ENCODE peak calls at places on chromosomes 4 and X, in four cellular contexts. R is psoas muscle, I is heart left ventricle, K is GM23248. Z is an unnamed sample.

GRCh38 chr4:144820706-144821105 is 174.8 kb downstream of the HHIP start:
- DNase-seq in R (no peak), I (no peak), K (peak; percentile 45), Z (no peak)

GRCh38 chr4:41969666-41970065 is 11.9 kb upstream of the DCAF4L1 start:
- DNase-seq in R (no peak), I (no peak), K (no peak), Z (no peak)

GRCh38 chrX:14964500-14964899 is 91.3 kb downstream of the MOSPD2 start:
- DNase-seq in R (no peak), I (no peak), K (peak; percentile 40), Z (no peak)

GRCh38 chr4:125070869-125071268 is 243.9 kb upstream of the FAT4 start:
- DNase-seq in R (no peak), I (no peak), K (no peak), Z (no peak)

GRCh38 chrX:19513383-19513782 is 1.9 kb downstream of the MAP3K15 start:
- DNase-seq in R (no peak), I (no peak), K (no peak), Z (no peak)

GRCh38 chr4:25532579-25532978 is 123.1 kb upstream of the SLC34A2 start:
- DNase-seq in R (no peak), I (no peak), K (peak; percentile 3), Z (no peak)

GRCh38 chrX:1589356-1590130 is 1.9 kb upstream of the AKAP17A start:
- DNase-seq in R (peak; percentile 36), I (no peak), K (no peak), Z (no peak)

GRCh38 chr4:8270912-8271815 is 1.6 kb downstream of the HTRA3 start:
- DNase-seq in R (no peak), I (peak; percentile 59), K (peak; percentile 31), Z (no peak)

GRCh38 chrX:79231662-79232061 is 87.2 kb downstream of the GPR174 start:
- DNase-seq in R (no peak), I (no peak), K (no peak), Z (no peak)

GRCh38 chr4:122047706-122048425 is 96.0 kb upstream of the TRPC3 start:
- DNase-seq in R (no peak), I (no peak), K (no peak), Z (no peak)

GRCh38 chrX:476724-477075 is 90.0 kb upstream of the PPP2R3B start:
- DNase-seq in R (no peak), I (no peak), K (no peak), Z (no peak)

GRCh38 chr4:137203601-137204000 is 328.7 kb downstream of the PCDH18 start:
- DNase-seq in R (no peak), I (no peak), K (peak; percentile 76), Z (no peak)

GRCh38 chr4:181528570-181529184 is 714.5 kb upstream of the TENM3 start:
- DNase-seq in R (peak; percentile 71), I (peak; percentile 64), K (peak; percentile 71), Z (peak; percentile 69)

GRCh38 chr4:56408978-56409377 is 21.7 kb upstream of the AASDH start:
- DNase-seq in R (no peak), I (no peak), K (no peak), Z (no peak)

GRCh38 chr4:41749650-41750049 is 1.1 kb upstream of the PHOX2B start:
- DNase-seq in R (no peak), I (no peak), K (no peak), Z (no peak)

GRCh38 chr4:2365054-2365912 is 53.2 kb downstream of the ZFYVE28 start:
- DNase-seq in R (no peak), I (no peak), K (no peak), Z (no peak)

GRCh38 chrX:129139837-129140679 is 383.2 kb downstream of the SMARCA1 start:
- DNase-seq in R (no peak), I (no peak), K (no peak), Z (no peak)

GRCh38 chr4:8538703-8539567 is 41.3 kb upstream of the GPR78 start:
- DNase-seq in R (peak; percentile 18), I (no peak), K (peak; percentile 95), Z (peak; percentile 24)

GRCh38 chr4:109079731-109080130 is 222.7 kb downstream of the COL25A1 start:
- DNase-seq in R (no peak), I (no peak), K (no peak), Z (no peak)

GRCh38 chr4:23909671-23910070 is 19.8 kb upstream of the PPARGC1A start:
- DNase-seq in R (no peak), I (no peak), K (no peak), Z (no peak)

GRCh38 chr4:3331511-3332394 is 38.9 kb downstream of the RGS12 start:
- DNase-seq in R (peak; percentile 44), I (no peak), K (no peak), Z (peak; percentile 44)

GRCh38 chr4:177283167-177283566 is 26.5 kb upstream of the NEIL3 start:
- DNase-seq in R (no peak), I (no peak), K (peak; percentile 70), Z (no peak)

GRCh38 chr4:146029939-146030710 is 91.5 kb upstream of the ZNF827 start:
- DNase-seq in R (no peak), I (no peak), K (no peak), Z (no peak)

GRCh38 chrX:133838761-133839676 is 146.4 kb downstream of the GPC3 start:
- DNase-seq in R (no peak), I (no peak), K (peak; percentile 28), Z (no peak)

GRCh38 chr4:175298119-175298518 is 380.0 kb downstream of the ADAM29 start:
- DNase-seq in R (no peak), I (no peak), K (peak; percentile 41), Z (no peak)

GRCh38 chr4:159516556-159516955 is 413.7 kb downstream of the RAPGEF2 start:
- DNase-seq in R (no peak), I (no peak), K (peak; percentile 33), Z (no peak)

GRCh38 chr4:172514011-172514410 is 654.6 kb upstream of the GALNT7 start:
- DNase-seq in R (no peak), I (no peak), K (no peak), Z (no peak)

GRCh38 chr4:94267037-94267436 is 59.4 kb downstream of the SMARCAD1 start:
- DNase-seq in R (no peak), I (no peak), K (no peak), Z (no peak)

GRCh38 chr4:5398056-5398455 is 310.3 kb downstream of the EVC2 start:
- DNase-seq in R (no peak), I (no peak), K (no peak), Z (no peak)

GRCh38 chr4:20318011-20318898 is 66.5 kb downstream of the SLIT2 start:
- DNase-seq in R (no peak), I (no peak), K (peak; percentile 31), Z (no peak)

GRCh38 chrX:46574941-46575381 is 1.4 kb downstream of the CHST7 start:
- DNase-seq in R (no peak), I (peak; percentile 63), K (peak; percentile 52), Z (peak; percentile 60)

GRCh38 chrX:41022579-41022978 is 62.7 kb upstream of the USP9X start:
- DNase-seq in R (no peak), I (no peak), K (peak; percentile 47), Z (no peak)

GRCh38 chr4:17152941-17153340 is 254.5 kb upstream of the LDB2 start:
- DNase-seq in R (no peak), I (no peak), K (no peak), Z (no peak)

GRCh38 chr4:64192731-64193412 is 216.4 kb downstream of the TECRL start:
- DNase-seq in R (no peak), I (no peak), K (no peak), Z (no peak)

GRCh38 chrX:40240844-40241243 is 143.1 kb upstream of the BCOR start:
- DNase-seq in R (no peak), I (no peak), K (no peak), Z (peak; percentile 53)

GRCh38 chr4:8544741-8545438 is 35.3 kb upstream of the GPR78 start:
- DNase-seq in R (no peak), I (no peak), K (no peak), Z (no peak)

GRCh38 chrX:1465261-1466231 is 12.8 kb upstream of the ASMTL start:
- DNase-seq in R (no peak), I (peak; percentile 48), K (no peak), Z (no peak)

GRCh38 chr4:183405371-183405770 is 39.1 kb upstream of the CDKN2AIP start:
- DNase-seq in R (no peak), I (no peak), K (no peak), Z (no peak)

GRCh38 chr4:183404016-183404415 is 40.4 kb upstream of the CDKN2AIP start:
- DNase-seq in R (no peak), I (no peak), K (no peak), Z (no peak)

GRCh38 chr4:183401473-183401872 is 43.0 kb upstream of the CDKN2AIP start:
- DNase-seq in R (no peak), I (no peak), K (peak; percentile 22), Z (no peak)

GRCh38 chr4:183402771-183403170 is 41.7 kb upstream of the CDKN2AIP start:
- DNase-seq in R (no peak), I (no peak), K (peak; percentile 45), Z (no peak)

DNA sequence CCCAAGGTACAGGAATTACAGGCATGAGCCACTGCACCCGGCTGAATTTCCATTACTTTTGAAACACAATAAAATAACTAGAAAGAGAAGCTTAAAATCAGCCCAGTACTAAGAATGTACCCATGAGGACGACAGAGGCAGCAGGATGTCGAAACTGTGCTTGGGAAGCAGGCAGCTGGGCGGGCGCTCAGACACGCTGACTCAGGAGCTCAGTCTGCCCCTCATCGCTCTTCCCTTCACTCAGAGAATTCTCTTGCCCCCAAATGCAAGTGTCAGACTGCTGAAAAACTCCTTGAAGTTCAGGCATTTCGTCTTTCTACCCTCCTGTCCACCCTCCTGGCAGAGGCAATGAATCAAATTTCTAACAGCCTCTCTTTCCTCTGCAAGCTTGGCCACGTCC is 41.0 kb upstream of the CDKN2AIP start:
- DNase-seq in R (no peak), I (no peak), K (peak; percentile 30), Z (no peak)
- H3K9me3 ChIP-seq in R (no peaks in the 10 kb centered on the region), I (no peaks in the 10 kb centered on the region), K (no peaks in the 10 kb centered on the region), Z (no peaks in the 10 kb centered on the region)

GRCh38 chrX:95823796-95824195 is 860.8 kb upstream of the DIAPH2 start:
- DNase-seq in R (no peak), I (no peak), K (no peak), Z (no peak)
- H3K9me3 ChIP-seq in R (peaks cover 7% of the 10 kb centered on the region), I (no peaks in the 10 kb centered on the region), K (no peaks in the 10 kb centered on the region), Z (no peaks in the 10 kb centered on the region)

GRCh38 chrX:153525451-153525850 is 8.0 kb downstream of the ATP2B3 start:
- DNase-seq in R (no peak), I (no peak), K (no peak), Z (no peak)

GRCh38 chrX:153524234-153524633 is 6.8 kb downstream of the ATP2B3 start:
- DNase-seq in R (no peak), I (no peak), K (no peak), Z (no peak)

GRCh38 chrX:153522259-153522658 is 4.8 kb downstream of the ATP2B3 start:
- DNase-seq in R (no peak), I (no peak), K (no peak), Z (no peak)

GRCh38 chrX:153521034-153521433 is 3.6 kb downstream of the ATP2B3 start:
- DNase-seq in R (no peak), I (no peak), K (peak; percentile 71), Z (no peak)

DNA sequence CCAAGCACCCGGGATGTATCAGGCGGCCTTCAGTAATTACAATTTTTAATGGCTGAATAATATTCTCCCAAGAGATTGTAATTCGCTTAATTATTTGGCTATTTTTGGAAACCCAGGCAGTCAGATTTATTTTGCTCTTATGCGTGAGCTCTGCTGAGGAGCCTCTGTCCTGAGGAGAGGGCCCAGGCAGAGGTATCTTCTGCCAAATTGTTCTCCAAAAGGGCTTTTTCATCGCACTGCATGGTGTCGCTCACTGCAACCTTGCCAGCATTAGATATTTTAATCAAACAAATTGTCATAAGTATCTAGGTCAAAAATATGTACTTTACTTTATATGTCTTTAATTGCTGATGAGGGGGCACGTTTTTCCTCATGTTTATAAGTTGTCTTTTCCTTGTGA is 5.8 kb downstream of the ATP2B3 start:
- DNase-seq in R (no peak), I (no peak), K (no peak), Z (no peak)
- H3K9me3 ChIP-seq in R (no peaks in the 10 kb centered on the region), I (no peaks in the 10 kb centered on the region), K (no peaks in the 10 kb centered on the region), Z (no peaks in the 10 kb centered on the region)

GRCh38 chr4:34512631-34513030 is 1731.7 kb downstream of the ARAP2 start:
- DNase-seq in R (no peak), I (no peak), K (no peak), Z (no peak)
- H3K9me3 ChIP-seq in R (no peaks in the 10 kb centered on the region), I (no peaks in the 10 kb centered on the region), K (no peaks in the 10 kb centered on the region), Z (no peaks in the 10 kb centered on the region)